ENCODE peak calls at places on chromosomes 13 and 19, in seven cellular contexts. One of them, this sample, is unnamed.
A peak's percentile ranks its signal among the peaks of the same experiment; 100 is the strongest.

GRCh38 chr13:24688111-24688510 is 7.9 kb downstream of the ATP12A start:
- DNase-seq in heart left ventricle: no peak
- DNase-seq in uterus: no peak
- DNase-seq in stomach: no peak
- DNase-seq in breast epithelium: no peak
- DNase-seq in H54: no peak
- DNase-seq in adrenal gland: no peak
- DNase-seq in this sample: no peak

GRCh38 chr13:75870397-75870801 is 234.3 kb downstream of the LMO7 start:
- DNase-seq in H54: no peak
- DNase-seq in stomach: no peak
- DNase-seq in uterus: peak; percentile 17
- DNase-seq in adrenal gland: no peak
- DNase-seq in breast epithelium: no peak
- DNase-seq in heart left ventricle: no peak
- DNase-seq in this sample: peak; percentile 23

GRCh38 chr19:18278521-18279265 is 2.7 kb downstream of the JUND start:
- DNase-seq in breast epithelium: peak; percentile 76
- DNase-seq in uterus: no peak
- DNase-seq in H54: no peak
- DNase-seq in stomach: peak; percentile 52
- DNase-seq in heart left ventricle: no peak
- DNase-seq in adrenal gland: no peak
- DNase-seq in this sample: peak; percentile 70

GRCh38 chr19:8004723-8005513 is 523 bp downstream of the ELAVL1 start:
- DNase-seq in adrenal gland: no peak
- DNase-seq in heart left ventricle: no peak
- DNase-seq in breast epithelium: no peak
- DNase-seq in uterus: no peak
- DNase-seq in H54: no peak
- DNase-seq in stomach: no peak
- DNase-seq in this sample: peak; percentile 46

GRCh38 chr13:27679396-27679795 is 57.7 kb downstream of the POLR1D start:
- DNase-seq in H54: no peak
- DNase-seq in adrenal gland: no peak
- DNase-seq in stomach: no peak
- DNase-seq in uterus: no peak
- DNase-seq in breast epithelium: no peak
- DNase-seq in heart left ventricle: no peak
- DNase-seq in this sample: no peak

GRCh38 chr19:5141278-5141925 is 172.5 kb downstream of the KDM4B start:
- DNase-seq in stomach: no peak
- DNase-seq in uterus: no peak
- DNase-seq in breast epithelium: no peak
- DNase-seq in adrenal gland: no peak
- DNase-seq in H54: no peak
- DNase-seq in heart left ventricle: peak; percentile 15
- DNase-seq in this sample: no peak

GRCh38 chr19:53537523-53538377 is at the start of gene ZNF331:
- DNase-seq in uterus: peak; percentile 81
- DNase-seq in heart left ventricle: peak; percentile 87
- DNase-seq in H54: no peak
- DNase-seq in stomach: peak; percentile 83
- DNase-seq in adrenal gland: peak; percentile 94
- DNase-seq in breast epithelium: peak; percentile 78
- DNase-seq in this sample: peak; percentile 91

GRCh38 chr19:54470991-54471782 is 1.9 kb downstream of the CDC42EP5 start:
- DNase-seq in breast epithelium: no peak
- DNase-seq in heart left ventricle: peak; percentile 51
- DNase-seq in stomach: peak; percentile 62
- DNase-seq in H54: peak; percentile 23
- DNase-seq in adrenal gland: no peak
- DNase-seq in uterus: no peak
- DNase-seq in this sample: no peak

GRCh38 chr13:102680842-102681725 is 13.8 kb downstream of the METTL21C start:
- DNase-seq in uterus: no peak
- DNase-seq in adrenal gland: no peak
- DNase-seq in heart left ventricle: no peak
- DNase-seq in stomach: no peak
- DNase-seq in breast epithelium: no peak
- DNase-seq in H54: no peak
- DNase-seq in this sample: no peak

DNA sequence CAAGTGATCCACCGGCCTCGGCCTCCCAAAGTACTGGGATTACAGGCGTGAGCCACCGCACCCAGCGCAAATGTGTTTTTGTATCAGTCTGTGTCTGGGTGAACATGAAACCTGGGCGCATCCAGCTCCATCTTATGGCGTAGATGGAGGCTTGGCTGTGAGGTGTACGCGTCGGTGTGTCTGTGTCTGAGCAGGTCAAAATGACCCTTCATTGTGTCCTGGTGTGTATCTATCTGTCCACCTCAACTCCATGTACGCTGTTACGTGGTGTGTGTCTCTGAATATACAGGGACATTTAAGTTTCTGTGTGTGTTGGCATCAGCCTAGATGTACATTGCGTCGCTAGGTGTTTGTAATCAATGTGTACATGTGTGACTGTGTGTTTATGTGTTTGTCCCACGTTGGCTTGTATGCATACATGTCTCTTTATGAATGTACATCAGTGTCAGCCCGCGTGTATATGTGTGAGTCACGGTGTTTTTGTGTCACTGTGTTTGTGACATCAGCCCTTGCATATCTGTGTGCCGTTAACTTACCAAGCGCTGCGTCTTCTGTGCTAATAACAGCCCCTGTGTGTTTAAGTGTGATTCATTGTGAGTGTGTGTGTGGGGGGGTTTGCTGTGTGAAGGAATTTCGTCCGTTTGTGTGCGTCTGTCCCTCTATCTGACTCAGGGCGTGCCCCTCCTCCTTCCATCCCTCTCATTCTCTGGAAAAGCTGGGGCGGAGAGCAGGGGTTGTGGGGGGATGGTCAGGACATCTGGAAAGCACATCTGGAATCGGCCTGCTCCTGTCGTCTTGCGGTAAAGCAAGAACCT is 6.4 kb downstream of the AXL start:
- DNase-seq in stomach: peak; percentile 35
- DNase-seq in breast epithelium: peak; percentile 35
- DNase-seq in adrenal gland: peak; percentile 94
- DNase-seq in H54: peak; percentile 92
- DNase-seq in heart left ventricle: peak; percentile 71
- DNase-seq in uterus: peak; percentile 82
- DNase-seq in this sample: no peak
- TF ChIP-seq POLR2A in stomach: no peak
- TF ChIP-seq POLR2A in breast epithelium: no peak
- TF ChIP-seq POLR2A in adrenal gland: peak; percentile 56
- TF ChIP-seq POLR2A in H54: no peak
- TF ChIP-seq POLR2A in heart left ventricle: no peak
- TF ChIP-seq POLR2A in uterus: no peak
- TF ChIP-seq POLR2A in this sample: no peak

GRCh38 chr13:95153647-95154405 is 147.4 kb downstream of the ABCC4 start:
- DNase-seq in uterus: no peak
- DNase-seq in breast epithelium: no peak
- DNase-seq in H54: no peak
- DNase-seq in stomach: no peak
- DNase-seq in heart left ventricle: no peak
- DNase-seq in adrenal gland: no peak
- DNase-seq in this sample: no peak
- TF ChIP-seq POLR2A in uterus: no peak
- TF ChIP-seq POLR2A in breast epithelium: no peak
- TF ChIP-seq POLR2A in H54: no peak
- TF ChIP-seq POLR2A in stomach: no peak
- TF ChIP-seq POLR2A in heart left ventricle: no peak
- TF ChIP-seq POLR2A in adrenal gland: no peak
- TF ChIP-seq POLR2A in this sample: no peak

DNA sequence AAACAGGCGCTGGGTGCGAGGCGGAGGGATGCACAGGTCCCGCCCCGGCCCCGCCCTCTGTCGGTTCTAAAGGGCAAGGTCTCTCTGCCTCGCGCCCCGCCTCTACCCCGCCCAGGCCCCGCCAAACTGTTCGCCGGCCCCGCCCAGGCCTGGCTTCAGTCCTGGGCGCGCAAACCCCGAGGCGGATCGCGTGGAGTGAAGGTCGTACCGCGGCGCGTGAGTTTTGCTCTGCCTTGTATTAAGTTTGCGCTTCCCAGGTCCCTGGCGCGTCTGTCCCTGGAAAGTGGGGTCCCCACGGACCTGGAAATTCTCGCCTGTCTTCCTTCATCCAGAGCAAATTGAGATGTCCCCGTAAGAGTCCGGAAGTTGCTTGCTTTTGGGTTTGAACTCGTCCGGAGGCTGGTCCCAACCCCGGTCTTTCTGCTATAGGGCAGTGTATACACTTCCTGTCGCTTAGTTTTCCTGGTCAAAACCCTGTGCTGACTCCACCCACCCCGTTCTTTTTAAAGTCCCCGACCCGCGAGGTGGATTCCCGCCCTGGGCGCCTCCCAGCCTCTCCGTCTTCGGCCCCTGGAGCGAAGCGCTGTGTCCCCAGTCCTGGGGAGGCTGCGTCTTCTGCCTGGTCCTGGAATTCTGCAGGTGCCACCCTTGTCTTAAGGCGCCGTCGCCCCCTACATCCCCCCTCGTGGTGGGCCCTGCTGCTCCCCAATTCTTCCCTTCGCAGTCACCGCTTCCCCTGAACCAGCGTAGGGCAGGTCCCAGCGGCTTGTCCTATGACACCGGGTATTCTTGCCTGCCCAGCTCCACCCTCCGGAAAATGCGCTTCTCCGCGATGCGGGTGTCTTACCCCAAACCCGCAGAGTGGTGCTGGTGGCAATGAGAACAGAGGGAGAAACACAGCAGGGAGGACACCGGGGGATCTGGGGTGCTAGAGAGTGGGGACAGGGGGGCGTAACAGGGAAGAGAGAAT is 8.6 kb downstream of the ZNF808 start:
- DNase-seq in adrenal gland: peak; percentile 87
- DNase-seq in stomach: peak; percentile 74
- DNase-seq in breast epithelium: peak; percentile 78
- DNase-seq in H54: peak; percentile 54
- DNase-seq in uterus: peak; percentile 87
- DNase-seq in heart left ventricle: peak; percentile 94
- DNase-seq in this sample: peak; percentile 89
- TF ChIP-seq POLR2A in adrenal gland: peak; percentile 18
- TF ChIP-seq POLR2A in stomach: no peak
- TF ChIP-seq POLR2A in breast epithelium: no peak
- TF ChIP-seq POLR2A in H54: peak; percentile 71
- TF ChIP-seq POLR2A in uterus: no peak
- TF ChIP-seq POLR2A in heart left ventricle: peak; percentile 26
- TF ChIP-seq POLR2A in this sample: peak; percentile 65

GRCh38 chr13:72781461-72782439 is at the start of the genes DIS3 and PIBF1:
- DNase-seq in adrenal gland: peak; percentile 99
- DNase-seq in heart left ventricle: peak; percentile 98
- DNase-seq in breast epithelium: peak; percentile 96
- DNase-seq in H54: peak; percentile 86
- DNase-seq in stomach: peak; percentile 96
- DNase-seq in uterus: peak; percentile 97
- DNase-seq in this sample: peak; percentile 97
- TF ChIP-seq POLR2A in adrenal gland: peak; percentile 86
- TF ChIP-seq POLR2A in heart left ventricle: peak; percentile 85
- TF ChIP-seq POLR2A in breast epithelium: peak; percentile 26
- TF ChIP-seq POLR2A in H54: peak; percentile 57
- TF ChIP-seq POLR2A in stomach: peak; percentile 33
- TF ChIP-seq POLR2A in uterus: peak; percentile 62
- TF ChIP-seq POLR2A in this sample: peak; percentile 91

GRCh38 chr13:89932902-89933301 is 1414.6 kb upstream of the MIR17HG start:
- DNase-seq in uterus: no peak
- DNase-seq in H54: no peak
- DNase-seq in adrenal gland: no peak
- DNase-seq in stomach: no peak
- DNase-seq in heart left ventricle: no peak
- DNase-seq in breast epithelium: no peak
- DNase-seq in this sample: no peak
- TF ChIP-seq POLR2A in uterus: no peak
- TF ChIP-seq POLR2A in H54: no peak
- TF ChIP-seq POLR2A in adrenal gland: no peak
- TF ChIP-seq POLR2A in stomach: no peak
- TF ChIP-seq POLR2A in heart left ventricle: no peak
- TF ChIP-seq POLR2A in breast epithelium: no peak
- TF ChIP-seq POLR2A in this sample: no peak

GRCh38 chr19:48950830-48951519 is 3.7 kb upstream of the BAX start:
- DNase-seq in breast epithelium: no peak
- DNase-seq in H54: no peak
- DNase-seq in stomach: no peak
- DNase-seq in uterus: no peak
- DNase-seq in adrenal gland: no peak
- DNase-seq in heart left ventricle: no peak
- DNase-seq in this sample: no peak

GRCh38 chr19:48954011-48954594 is 572 bp upstream of the BAX start:
- DNase-seq in breast epithelium: no peak
- DNase-seq in adrenal gland: no peak
- DNase-seq in heart left ventricle: no peak
- DNase-seq in stomach: no peak
- DNase-seq in H54: no peak
- DNase-seq in uterus: no peak
- DNase-seq in this sample: peak; percentile 63

GRCh38 chr19:48958006-48958405 is 3.3 kb downstream of the BAX start:
- DNase-seq in adrenal gland: no peak
- DNase-seq in H54: no peak
- DNase-seq in stomach: no peak
- DNase-seq in breast epithelium: no peak
- DNase-seq in uterus: no peak
- DNase-seq in heart left ventricle: no peak
- DNase-seq in this sample: no peak

GRCh38 chr19:48955308-48955958 is 758 bp downstream of the BAX start:
- DNase-seq in H54: no peak
- DNase-seq in breast epithelium: no peak
- DNase-seq in heart left ventricle: no peak
- DNase-seq in adrenal gland: no peak
- DNase-seq in uterus: no peak
- DNase-seq in stomach: no peak
- DNase-seq in this sample: no peak

DNA sequence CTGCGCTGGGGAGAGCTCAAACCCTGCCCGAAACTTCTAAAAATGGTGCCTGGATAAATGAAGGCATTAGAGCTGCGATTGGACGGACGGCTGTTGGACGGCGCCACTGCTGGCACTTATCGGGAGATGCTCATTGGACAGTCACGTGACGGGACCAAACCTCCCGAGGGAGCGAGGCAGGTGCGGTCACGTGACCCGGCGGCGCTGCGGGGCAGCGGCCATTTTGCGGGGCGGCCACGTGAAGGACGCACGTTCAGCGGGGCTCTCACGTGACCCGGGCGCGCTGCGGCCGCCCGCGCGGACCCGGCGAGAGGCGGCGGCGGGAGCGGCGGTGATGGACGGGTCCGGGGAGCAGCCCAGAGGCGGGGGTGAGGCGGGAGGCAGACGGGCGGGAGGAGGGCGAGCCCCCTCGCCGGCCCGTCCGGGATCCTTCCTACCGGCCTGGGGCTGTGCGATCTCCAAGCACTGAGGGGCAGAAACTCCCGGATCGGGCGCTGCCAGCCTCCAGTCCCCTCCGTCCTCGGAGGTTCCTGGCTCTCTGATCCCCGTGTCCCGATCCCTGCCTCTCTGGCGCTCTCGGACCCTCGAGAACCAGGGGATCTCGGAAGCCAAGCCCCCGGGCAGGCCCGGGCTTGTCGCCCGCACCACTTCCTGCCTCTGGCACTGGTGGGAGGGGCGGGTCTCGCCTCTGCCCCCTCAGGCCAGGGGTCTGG is at the start of gene BAX:
- DNase-seq in adrenal gland: peak; percentile 99
- DNase-seq in stomach: peak; percentile 98
- DNase-seq in H54: peak; percentile 87
- DNase-seq in heart left ventricle: peak; percentile 99
- DNase-seq in breast epithelium: peak; percentile 91
- DNase-seq in uterus: peak; percentile 96
- DNase-seq in this sample: peak; percentile 99
- TF ChIP-seq POLR2A in adrenal gland: peak; percentile 58
- TF ChIP-seq POLR2A in stomach: no peak
- TF ChIP-seq POLR2A in H54: peak; percentile 25
- TF ChIP-seq POLR2A in heart left ventricle: peak; percentile 87
- TF ChIP-seq POLR2A in breast epithelium: no peak
- TF ChIP-seq POLR2A in uterus: peak; percentile 86
- TF ChIP-seq POLR2A in this sample: peak; percentile 83

This sample was measured in erythroblast.